ENCODE peak calls at places on chromosome 21, in four cellular contexts. B is endothelial cell of umbilical vein, T is A549, K is K562. Z is an unnamed sample.

GRCh38 chr21:15768045-15768601 is 38.3 kb downstream of the USP25 start:
- DNase-seq in B (no peak), T (no peak), K (no peak), Z (no peak)

GRCh38 chr21:29265690-29266479 is 32.8 kb upstream of the BACH1 start:
- DNase-seq in B (no peak), T (no peak), K (no peak), Z (peak)

GRCh38 chr21:42537106-42537742 is 23.6 kb downstream of the SLC37A1 start:
- DNase-seq in B (no peak), T (no peak), K (no peak), Z (peak)

GRCh38 chr21:29501451-29501850 is 202.7 kb downstream of the BACH1 start:
- DNase-seq in B (no peak), T (no peak), K (no peak), Z (no peak)

GRCh38 chr21:46459356-46460112 is 843 bp downstream of the DIP2A start:
- DNase-seq in B (peak), T (no peak), K (peak), Z (peak)

GRCh38 chr21:27108228-27108627 is 141.3 kb upstream of the ADAMTS5 start:
- DNase-seq in B (no peak), T (no peak), K (no peak), Z (no peak)

GRCh38 chr21:34526618-34527290 is 14.7 kb upstream of the KCNE1 start:
- DNase-seq in B (peak), T (peak), K (no peak), Z (no peak)

GRCh38 chr21:35050348-35051286 is 1.5 kb upstream of the RUNX1 start:
- DNase-seq in B (no peak), T (no peak), K (peak), Z (no peak)

GRCh38 chr21:42839271-42840231 is 39.8 kb downstream of the WDR4 start:
- DNase-seq in B (no peak), T (no peak), K (peak), Z (no peak)

GRCh38 chr21:36288651-36289243 is 31.2 kb upstream of the MORC3 start:
- DNase-seq in B (no peak), T (no peak), K (no peak), Z (no peak)

GRCh38 chr21:22352088-22352487 is 1353.9 kb downstream of the NCAM2 start:
- DNase-seq in B (no peak), T (no peak), K (no peak), Z (peak)

GRCh38 chr21:42937960-42938580 is 12.6 kb upstream of the ERVH48-1 start:
- DNase-seq in B (no peak), T (no peak), K (no peak), Z (no peak)

GRCh38 chr21:28883931-28884330 is 108.7 kb downstream of the LTN1 start:
- DNase-seq in B (no peak), T (no peak), K (no peak), Z (no peak)

GRCh38 chr21:43989401-43989800 is 22.7 kb upstream of the TRAPPC10 start:
- DNase-seq in B (no peak), T (no peak), K (no peak), Z (no peak)

GRCh38 chr21:42234464-42235241 is 15.7 kb downstream of the ABCG1 start:
- DNase-seq in B (peak), T (peak), K (peak), Z (peak)

GRCh38 chr21:42433946-42434551 is 30.3 kb downstream of the UBASH3A start:
- DNase-seq in B (no peak), T (no peak), K (peak), Z (peak)

GRCh38 chr21:33443174-33443573 is 36.6 kb downstream of the TMEM50B start:
- DNase-seq in B (no peak), T (no peak), K (no peak), Z (no peak)

GRCh38 chr21:18499761-18500376 is 96.3 kb upstream of the TMPRSS15 start:
- DNase-seq in B (peak), T (no peak), K (peak), Z (peak)

GRCh38 chr21:35199733-35200015 is 150.6 kb upstream of the RUNX1 start:
- DNase-seq in B (no peak), T (no peak), K (no peak), Z (no peak)

GRCh38 chr21:29164330-29164942 is 34.0 kb downstream of the MAP3K7CL start:
- DNase-seq in B (peak), T (peak), K (no peak), Z (peak)

GRCh38 chr21:28937737-28938136 is 54.9 kb downstream of the LTN1 start:
- DNase-seq in B (no peak), T (no peak), K (no peak), Z (no peak)

GRCh38 chr21:33813832-33814231 is 101.8 kb downstream of the ATP5PO start:
- DNase-seq in B (no peak), T (no peak), K (no peak), Z (no peak)

GRCh38 chr21:35254006-35254751 is 205.1 kb upstream of the RUNX1 start:
- DNase-seq in B (no peak), T (no peak), K (no peak), Z (peak)

GRCh38 chr21:42381347-42381984 is 14.4 kb downstream of the TMPRSS3 start:
- DNase-seq in B (peak), T (peak), K (peak), Z (peak)

GRCh38 chr21:43298546-43299440 is 128.1 kb downstream of the SIK1 start:
- DNase-seq in B (no peak), T (no peak), K (no peak), Z (no peak)

GRCh38 chr21:15667010-15667409 is 62.8 kb upstream of the USP25 start:
- DNase-seq in B (no peak), T (no peak), K (no peak), Z (no peak)

GRCh38 chr21:34342476-34342875 is 21.3 kb upstream of the KCNE2 start:
- DNase-seq in B (no peak), T (no peak), K (no peak), Z (no peak)

GRCh38 chr21:26717146-26717739 is 128.0 kb downstream of the ADAMTS1 start:
- DNase-seq in B (peak), T (peak), K (peak), Z (peak)

GRCh38 chr21:33266784-33267135 is 593 bp downstream of the IL10RB start:
- DNase-seq in B (no peak), T (no peak), K (no peak), Z (no peak)

GRCh38 chr21:30616125-30616524 is at the start of gene KRTAP20-1:
- DNase-seq in B (no peak), T (no peak), K (no peak), Z (no peak)
- TF ChIP-seq MYC in B (no peak), T (no peak), K (no peak), Z (no peak)

DNA sequence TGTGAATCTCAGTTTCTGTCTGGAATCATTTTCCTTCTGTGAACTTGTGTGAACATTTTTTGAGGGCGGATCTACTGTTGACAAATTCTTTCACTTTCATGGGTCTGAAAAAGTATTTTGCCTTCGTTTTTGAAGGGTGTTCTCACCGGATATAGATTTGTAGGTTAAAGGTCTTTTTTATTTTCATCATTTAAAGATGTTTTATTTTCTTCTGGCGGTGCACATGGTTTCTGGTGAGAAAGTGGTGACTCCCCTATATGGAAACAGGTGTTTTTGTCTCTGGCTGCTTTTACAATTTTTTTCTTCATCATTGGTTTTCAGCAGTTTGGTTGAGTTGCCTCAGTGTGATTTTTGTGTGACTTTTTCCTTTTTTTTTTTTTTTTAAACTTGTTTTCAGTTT is 94.9 kb downstream of the DYRK1A start:
- DNase-seq in B (no peak), T (no peak), K (no peak), Z (no peak)
- H3K4me3 ChIP-seq in B (no peak), T (no peak), K (no peak), Z (no peak)

GRCh38 chr21:41045534-41046268 is 122.3 kb upstream of the BACE2 start:
- DNase-seq in B (no peak), T (no peak), K (peak), Z (peak)
- TF ChIP-seq CTCF in B (no peak), T (no peak), K (no peak), Z (peak)

GRCh38 chr21:45429221-45430164 is 24.5 kb downstream of the COL18A1 start:
- DNase-seq in B (no peak), T (no peak), K (no peak), Z (no peak)

GRCh38 chr21:45430521-45431501 is 25.8 kb downstream of the COL18A1 start:
- DNase-seq in B (no peak), T (no peak), K (peak), Z (no peak)

GRCh38 chr21:45424854-45425795 is 20.2 kb downstream of the COL18A1 start:
- DNase-seq in B (no peak), T (no peak), K (no peak), Z (no peak)

GRCh38 chr21:45428534-45428933 is 23.6 kb downstream of the COL18A1 start:
- DNase-seq in B (no peak), T (no peak), K (no peak), Z (no peak)

GRCh38 chr21:45427331-45428271 is 22.6 kb downstream of the COL18A1 start:
- DNase-seq in B (peak), T (peak), K (peak), Z (no peak)
- TF ChIP-seq MYC in B (no peak), T (peak), K (no peak), Z (no peak)

GRCh38 chr21:40926238-40926637 is 79.3 kb upstream of the DSCAM start:
- DNase-seq in B (no peak), T (no peak), K (no peak), Z (no peak)

GRCh38 chr21:40923361-40923760 is 76.4 kb upstream of the DSCAM start:
- DNase-seq in B (no peak), T (no peak), K (no peak), Z (no peak)

GRCh38 chr21:40925481-40925880 is 78.5 kb upstream of the DSCAM start:
- DNase-seq in B (no peak), T (no peak), K (no peak), Z (no peak)

GRCh38 chr21:40923914-40924313 is 77.0 kb upstream of the DSCAM start:
- DNase-seq in B (no peak), T (no peak), K (no peak), Z (no peak)

GRCh38 chr21:40924641-40925040 is 77.7 kb upstream of the DSCAM start:
- DNase-seq in B (no peak), T (no peak), K (no peak), Z (no peak)
- H3K4me3 ChIP-seq in B (no peak), T (no peak), K (no peak), Z (no peak)

DNA sequence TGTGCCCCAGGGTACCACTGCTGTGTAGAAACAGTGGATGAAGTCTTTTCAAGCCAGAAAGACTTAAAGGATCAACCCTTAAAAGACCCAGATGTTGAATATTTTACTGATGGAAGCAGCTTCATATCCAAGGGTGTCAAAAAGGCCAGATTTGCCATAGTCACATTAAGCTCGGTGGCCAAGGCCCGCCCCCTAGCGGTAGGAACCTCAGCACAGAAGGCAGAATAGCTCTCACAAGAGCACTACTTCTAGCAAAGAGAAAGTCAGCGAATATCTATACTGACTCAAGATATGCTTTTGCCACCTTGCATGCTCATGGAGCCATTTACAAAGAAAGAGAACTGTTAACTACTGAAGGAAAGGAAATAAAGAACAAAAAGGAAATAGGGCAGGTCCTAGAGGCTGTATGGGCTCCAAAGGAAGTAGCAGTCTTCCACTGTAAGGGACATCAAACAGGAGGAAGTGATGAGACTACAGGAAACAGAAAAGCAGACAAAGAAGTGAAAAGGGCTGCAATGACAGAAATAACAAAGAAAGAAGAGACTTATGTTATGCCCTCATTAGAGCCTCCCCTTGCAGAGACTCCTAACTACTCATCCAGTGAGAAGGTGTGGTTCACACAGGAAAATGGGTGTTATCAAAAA is 90.5 kb downstream of the LIPI start:
- DNase-seq in B (no peak), T (no peak), K (peak), Z (peak)
- TF ChIP-seq CTCF in B (no peak), T (peak), K (peak), Z (peak)

GRCh38 chr21:25528511-25528910 is 78.8 kb downstream of the MRPL39 start:
- DNase-seq in B (no peak), T (no peak), K (no peak), Z (no peak)
- TF ChIP-seq MYC in B (no peak), T (no peak), K (no peak), Z (no peak)

DNA sequence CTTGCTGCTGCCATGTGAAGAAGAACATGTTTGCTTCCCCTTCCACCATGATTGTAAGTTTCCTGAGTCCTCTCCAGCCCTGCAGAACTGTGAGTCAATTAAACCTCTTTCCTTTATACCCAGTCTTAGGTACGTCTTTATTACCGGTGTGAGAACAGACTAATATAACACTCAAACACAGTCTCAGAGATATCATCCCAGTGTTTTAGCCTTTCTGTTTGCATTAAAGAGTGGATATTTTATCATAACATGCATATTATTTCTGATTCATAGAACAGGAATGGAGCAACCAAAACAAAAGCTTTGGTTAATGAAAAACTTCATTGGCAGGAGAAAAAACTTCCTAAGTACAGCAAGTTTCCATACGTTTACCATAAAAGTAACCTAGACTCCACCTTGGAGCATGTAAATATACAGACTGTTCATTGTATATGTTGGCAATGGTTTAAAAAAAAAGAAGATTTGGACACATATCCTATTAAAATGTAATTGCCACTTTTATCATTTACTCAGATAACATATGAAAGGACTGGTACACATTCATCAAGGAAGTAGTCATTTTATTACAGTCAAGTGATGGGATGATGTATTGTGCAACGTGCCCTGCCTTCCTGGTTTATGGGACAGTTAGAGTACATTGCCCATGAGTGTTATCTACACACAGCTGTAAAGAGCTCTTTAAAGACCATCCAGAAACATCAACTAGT is 144.8 kb downstream of the ETS2 start:
- DNase-seq in B (no peak), T (no peak), K (no peak), Z (peak)
- H3K4me3 ChIP-seq in B (no peak), T (no peak), K (no peak), Z (no peak)

DNA sequence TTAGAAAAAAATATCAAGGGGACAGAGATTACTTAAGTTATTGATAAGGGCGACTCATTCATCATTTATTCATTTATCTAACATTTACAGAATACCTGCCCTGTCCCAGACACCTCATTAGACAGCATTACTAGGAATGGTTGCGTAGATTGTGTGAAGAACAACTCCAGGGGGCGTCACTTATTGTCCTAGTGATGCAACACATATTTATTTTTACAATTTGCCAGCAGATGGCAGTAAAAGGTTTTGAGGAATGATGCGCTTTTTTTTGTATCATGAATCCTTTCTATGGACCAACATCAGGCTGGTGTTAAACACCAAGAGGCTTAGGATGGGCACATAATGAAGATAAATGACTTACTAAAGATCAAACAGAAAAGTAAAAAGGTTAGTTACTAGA is 5.5 kb downstream of the NCAM2 start:
- DNase-seq in B (peak), T (no peak), K (peak), Z (peak)
- TF ChIP-seq CTCF in B (peak), T (no peak), K (peak), Z (peak)

DNA sequence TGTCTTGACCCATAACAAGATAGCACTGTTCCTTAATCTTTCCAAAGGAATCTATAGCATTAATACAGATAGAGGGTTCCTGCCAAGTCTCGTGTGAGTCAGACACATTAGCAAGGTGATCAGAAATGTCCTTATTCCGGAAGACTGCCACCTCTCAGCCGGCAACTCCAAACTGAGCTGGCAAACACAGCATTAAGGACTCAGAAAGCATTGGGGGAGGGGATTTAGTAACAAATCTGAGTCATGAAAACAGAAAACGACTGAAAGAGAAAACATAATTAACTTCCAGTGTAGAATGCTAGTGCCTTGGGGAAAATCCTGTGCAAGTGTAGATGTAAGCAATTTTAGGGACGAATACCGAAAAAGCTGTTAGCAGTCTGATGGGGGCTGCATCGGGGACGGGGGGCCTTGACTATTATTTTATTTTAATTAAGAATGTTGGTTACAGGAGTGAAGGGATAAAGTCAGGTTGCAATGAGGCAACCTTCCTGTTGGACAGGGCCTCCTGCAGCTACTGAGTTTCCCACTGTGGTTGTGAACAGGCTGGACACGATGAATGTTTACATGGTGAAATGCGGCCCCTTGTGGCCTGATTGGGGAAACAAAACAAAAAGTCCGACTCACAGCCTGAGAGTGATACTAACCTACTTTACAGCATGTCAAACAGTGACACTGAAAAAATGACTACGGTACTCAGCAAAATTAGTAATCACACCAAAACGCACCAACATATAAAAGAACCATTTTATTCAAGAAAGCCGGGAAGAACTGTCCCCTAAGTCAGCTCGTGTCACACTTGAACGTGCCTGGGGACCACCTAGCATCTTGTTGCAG is 20.7 kb downstream of the MIS18A start:
- DNase-seq in B (peak), T (peak), K (peak), Z (peak)
- TF ChIP-seq MYC in B (no peak), T (no peak), K (no peak), Z (no peak)

Z was measured in NB4.